ENCODE peak calls at places on chromosomes 5 and 9, in eight cellular contexts. One of them, this sample, is unnamed. For H3K27me3, the result is how much of the 10 kb centered on the place peaks cover.

GRCh38 chr9:121286973-121287721 is 19.2 kb downstream of the GSN start:
- DNase-seq in IMR-90: peak
- DNase-seq in adrenal gland: peak
- DNase-seq in gastrocnemius medialis: peak
- DNase-seq in spleen: no peak
- DNase-seq in tibial nerve: peak
- DNase-seq in prostate gland: peak
- DNase-seq in body of pancreas: peak
- DNase-seq in this sample: no peak

GRCh38 chr9:109098221-109098959 is 21.4 kb downstream of the TMEM245 start:
- DNase-seq in prostate gland: peak
- DNase-seq in body of pancreas: peak
- DNase-seq in adrenal gland: peak
- DNase-seq in tibial nerve: no peak
- DNase-seq in spleen: no peak
- DNase-seq in IMR-90: peak
- DNase-seq in gastrocnemius medialis: peak
- DNase-seq in this sample: no peak

GRCh38 chr9:112378441-112379176 is 1.3 kb upstream of the HSDL2 start:
- DNase-seq in prostate gland: no peak
- DNase-seq in tibial nerve: no peak
- DNase-seq in body of pancreas: peak
- DNase-seq in gastrocnemius medialis: no peak
- DNase-seq in spleen: peak
- DNase-seq in adrenal gland: no peak
- DNase-seq in IMR-90: no peak
- DNase-seq in this sample: no peak

GRCh38 chr5:31823477-31823876 is 184.5 kb downstream of the PDZD2 start:
- DNase-seq in spleen: no peak
- DNase-seq in tibial nerve: no peak
- DNase-seq in prostate gland: no peak
- DNase-seq in IMR-90: no peak
- DNase-seq in adrenal gland: no peak
- DNase-seq in gastrocnemius medialis: no peak
- DNase-seq in body of pancreas: no peak
- DNase-seq in this sample: no peak

GRCh38 chr5:179832039-179832745 is 11.5 kb downstream of the SQSTM1 start:
- DNase-seq in tibial nerve: no peak
- DNase-seq in gastrocnemius medialis: no peak
- DNase-seq in prostate gland: no peak
- DNase-seq in body of pancreas: no peak
- DNase-seq in spleen: no peak
- DNase-seq in adrenal gland: peak
- DNase-seq in IMR-90: no peak
- DNase-seq in this sample: no peak

GRCh38 chr5:17400724-17401508 is 97.1 kb upstream of the TAF11L2 start:
- DNase-seq in tibial nerve: no peak
- DNase-seq in prostate gland: no peak
- DNase-seq in gastrocnemius medialis: no peak
- DNase-seq in spleen: peak
- DNase-seq in body of pancreas: no peak
- DNase-seq in IMR-90: no peak
- DNase-seq in adrenal gland: no peak
- DNase-seq in this sample: no peak

GRCh38 chr5:136132087-136132486 is 558 bp upstream of the SMAD5 start:
- DNase-seq in IMR-90: no peak
- DNase-seq in prostate gland: no peak
- DNase-seq in body of pancreas: no peak
- DNase-seq in tibial nerve: no peak
- DNase-seq in gastrocnemius medialis: peak
- DNase-seq in adrenal gland: no peak
- DNase-seq in spleen: peak
- DNase-seq in this sample: no peak

GRCh38 chr5:169294621-169295020 is 6.3 kb downstream of the SLIT3 start:
- DNase-seq in IMR-90: no peak
- DNase-seq in spleen: no peak
- DNase-seq in adrenal gland: no peak
- DNase-seq in gastrocnemius medialis: no peak
- DNase-seq in prostate gland: no peak
- DNase-seq in tibial nerve: no peak
- DNase-seq in body of pancreas: no peak
- DNase-seq in this sample: no peak

GRCh38 chr9:136658849-136659535 is 3.7 kb upstream of the EGFL7 start:
- DNase-seq in body of pancreas: no peak
- DNase-seq in IMR-90: no peak
- DNase-seq in tibial nerve: no peak
- DNase-seq in adrenal gland: no peak
- DNase-seq in gastrocnemius medialis: no peak
- DNase-seq in spleen: peak
- DNase-seq in prostate gland: no peak
- DNase-seq in this sample: no peak

GRCh38 chr5:151222769-151223446 is 984 bp downstream of the CCDC69 start:
- DNase-seq in gastrocnemius medialis: peak
- DNase-seq in body of pancreas: peak
- DNase-seq in tibial nerve: no peak
- DNase-seq in adrenal gland: peak
- DNase-seq in prostate gland: peak
- DNase-seq in IMR-90: no peak
- DNase-seq in spleen: peak
- DNase-seq in this sample: no peak

GRCh38 chr9:133818444-133818843 is 80.3 kb upstream of the SARDH start:
- DNase-seq in prostate gland: no peak
- DNase-seq in adrenal gland: no peak
- DNase-seq in spleen: no peak
- DNase-seq in body of pancreas: peak
- DNase-seq in tibial nerve: no peak
- DNase-seq in gastrocnemius medialis: no peak
- DNase-seq in IMR-90: peak
- DNase-seq in this sample: no peak

GRCh38 chr5:150338546-150338945 is 19.0 kb upstream of the TCOF1 start:
- DNase-seq in IMR-90: no peak
- DNase-seq in spleen: peak
- DNase-seq in body of pancreas: no peak
- DNase-seq in prostate gland: no peak
- DNase-seq in gastrocnemius medialis: no peak
- DNase-seq in tibial nerve: no peak
- DNase-seq in adrenal gland: no peak
- DNase-seq in this sample: no peak

GRCh38 chr5:4661851-4662250 is 478.3 kb upstream of the ADAMTS16 start:
- DNase-seq in body of pancreas: no peak
- DNase-seq in tibial nerve: no peak
- DNase-seq in adrenal gland: no peak
- DNase-seq in IMR-90: no peak
- DNase-seq in spleen: no peak
- DNase-seq in gastrocnemius medialis: no peak
- DNase-seq in prostate gland: no peak
- DNase-seq in this sample: no peak

GRCh38 chr5:109164001-109164400 is 245.8 kb downstream of the PJA2 start:
- DNase-seq in tibial nerve: no peak
- DNase-seq in prostate gland: no peak
- DNase-seq in body of pancreas: no peak
- DNase-seq in gastrocnemius medialis: no peak
- DNase-seq in spleen: no peak
- DNase-seq in IMR-90: no peak
- DNase-seq in adrenal gland: no peak
- DNase-seq in this sample: no peak

GRCh38 chr5:38994329-38994927 is 79.8 kb downstream of the RICTOR start:
- DNase-seq in prostate gland: peak
- DNase-seq in spleen: no peak
- DNase-seq in adrenal gland: peak
- DNase-seq in tibial nerve: no peak
- DNase-seq in gastrocnemius medialis: peak
- DNase-seq in body of pancreas: peak
- DNase-seq in IMR-90: peak
- DNase-seq in this sample: no peak

GRCh38 chr5:1512541-1513291 is 11.0 kb downstream of the LPCAT1 start:
- DNase-seq in adrenal gland: peak
- DNase-seq in gastrocnemius medialis: peak
- DNase-seq in prostate gland: no peak
- DNase-seq in spleen: peak
- DNase-seq in tibial nerve: no peak
- DNase-seq in body of pancreas: peak
- DNase-seq in IMR-90: no peak
- DNase-seq in this sample: peak

GRCh38 chr9:112035166-112035816 is 138.7 kb downstream of the UGCG start:
- DNase-seq in gastrocnemius medialis: no peak
- DNase-seq in IMR-90: no peak
- DNase-seq in tibial nerve: no peak
- DNase-seq in body of pancreas: no peak
- DNase-seq in adrenal gland: no peak
- DNase-seq in prostate gland: no peak
- DNase-seq in spleen: no peak
- DNase-seq in this sample: no peak

GRCh38 chr5:99019812-99020697 is 91.2 kb upstream of the CHD1 start:
- DNase-seq in gastrocnemius medialis: no peak
- DNase-seq in prostate gland: no peak
- DNase-seq in IMR-90: peak
- DNase-seq in body of pancreas: no peak
- DNase-seq in adrenal gland: no peak
- DNase-seq in tibial nerve: no peak
- DNase-seq in spleen: no peak
- DNase-seq in this sample: no peak

GRCh38 chr5:123438902-123439301 is 15.7 kb upstream of the CEP120 start:
- DNase-seq in adrenal gland: no peak
- DNase-seq in gastrocnemius medialis: no peak
- DNase-seq in tibial nerve: no peak
- DNase-seq in body of pancreas: peak
- DNase-seq in IMR-90: peak
- DNase-seq in spleen: no peak
- DNase-seq in prostate gland: no peak
- DNase-seq in this sample: no peak

GRCh38 chr9:129916707-129917106 is 81.4 kb downstream of the USP20 start:
- DNase-seq in body of pancreas: no peak
- DNase-seq in gastrocnemius medialis: no peak
- DNase-seq in IMR-90: no peak
- DNase-seq in prostate gland: no peak
- DNase-seq in adrenal gland: no peak
- DNase-seq in spleen: no peak
- DNase-seq in tibial nerve: no peak
- DNase-seq in this sample: no peak
- TF ChIP-seq POLR2A in body of pancreas: no peak
- TF ChIP-seq POLR2A in gastrocnemius medialis: no peak
- TF ChIP-seq POLR2A in IMR-90: no peak
- TF ChIP-seq POLR2A in prostate gland: no peak
- TF ChIP-seq POLR2A in adrenal gland: no peak
- TF ChIP-seq POLR2A in spleen: no peak
- TF ChIP-seq POLR2A in tibial nerve: no peak
- TF ChIP-seq POLR2A in this sample: no peak

GRCh38 chr5:121009058-121009457 is 545.0 kb downstream of the PRR16 start:
- DNase-seq in gastrocnemius medialis: no peak
- DNase-seq in tibial nerve: no peak
- DNase-seq in spleen: no peak
- DNase-seq in adrenal gland: no peak
- DNase-seq in body of pancreas: no peak
- DNase-seq in prostate gland: no peak
- DNase-seq in IMR-90: no peak
- DNase-seq in this sample: no peak

GRCh38 chr5:121006206-121006605 is 542.1 kb downstream of the PRR16 start:
- DNase-seq in body of pancreas: no peak
- DNase-seq in spleen: no peak
- DNase-seq in IMR-90: peak
- DNase-seq in tibial nerve: no peak
- DNase-seq in prostate gland: no peak
- DNase-seq in gastrocnemius medialis: no peak
- DNase-seq in adrenal gland: no peak
- DNase-seq in this sample: no peak

GRCh38 chr5:121008041-121008440 is 543.9 kb downstream of the PRR16 start:
- DNase-seq in tibial nerve: no peak
- DNase-seq in adrenal gland: no peak
- DNase-seq in spleen: no peak
- DNase-seq in prostate gland: no peak
- DNase-seq in IMR-90: no peak
- DNase-seq in body of pancreas: no peak
- DNase-seq in gastrocnemius medialis: no peak
- DNase-seq in this sample: no peak
- H3K27me3 ChIP-seq in tibial nerve: under half
- H3K27me3 ChIP-seq in adrenal gland: under half
- H3K27me3 ChIP-seq in spleen: under half
- H3K27me3 ChIP-seq in prostate gland: under half
- H3K27me3 ChIP-seq in IMR-90: under half
- H3K27me3 ChIP-seq in body of pancreas: under half
- H3K27me3 ChIP-seq in gastrocnemius medialis: under half
- H3K27me3 ChIP-seq in this sample: under half

GRCh38 chr5:61402970-61403369 is 70.9 kb downstream of the ZSWIM6 start:
- DNase-seq in tibial nerve: no peak
- DNase-seq in adrenal gland: no peak
- DNase-seq in prostate gland: no peak
- DNase-seq in body of pancreas: no peak
- DNase-seq in spleen: no peak
- DNase-seq in IMR-90: no peak
- DNase-seq in gastrocnemius medialis: no peak
- DNase-seq in this sample: no peak

GRCh38 chr5:61412344-61412743 is 80.3 kb downstream of the ZSWIM6 start:
- DNase-seq in spleen: no peak
- DNase-seq in body of pancreas: no peak
- DNase-seq in adrenal gland: no peak
- DNase-seq in prostate gland: no peak
- DNase-seq in gastrocnemius medialis: no peak
- DNase-seq in IMR-90: no peak
- DNase-seq in tibial nerve: no peak
- DNase-seq in this sample: no peak

GRCh38 chr5:61409568-61409967 is 77.5 kb downstream of the ZSWIM6 start:
- DNase-seq in gastrocnemius medialis: no peak
- DNase-seq in adrenal gland: peak
- DNase-seq in tibial nerve: no peak
- DNase-seq in IMR-90: peak
- DNase-seq in prostate gland: no peak
- DNase-seq in spleen: no peak
- DNase-seq in body of pancreas: no peak
- DNase-seq in this sample: no peak

GRCh38 chr5:61407706-61408105 is 75.6 kb downstream of the ZSWIM6 start:
- DNase-seq in gastrocnemius medialis: no peak
- DNase-seq in prostate gland: no peak
- DNase-seq in IMR-90: no peak
- DNase-seq in adrenal gland: no peak
- DNase-seq in tibial nerve: no peak
- DNase-seq in spleen: no peak
- DNase-seq in body of pancreas: no peak
- DNase-seq in this sample: no peak

GRCh38 chr5:61408476-61409168 is 76.6 kb downstream of the ZSWIM6 start:
- DNase-seq in spleen: peak
- DNase-seq in tibial nerve: peak
- DNase-seq in prostate gland: peak
- DNase-seq in body of pancreas: peak
- DNase-seq in adrenal gland: peak
- DNase-seq in gastrocnemius medialis: peak
- DNase-seq in IMR-90: peak
- DNase-seq in this sample: peak
- TF ChIP-seq POLR2A in spleen: no peak
- TF ChIP-seq POLR2A in tibial nerve: no peak
- TF ChIP-seq POLR2A in prostate gland: no peak
- TF ChIP-seq POLR2A in body of pancreas: no peak
- TF ChIP-seq POLR2A in adrenal gland: peak
- TF ChIP-seq POLR2A in gastrocnemius medialis: no peak
- TF ChIP-seq POLR2A in IMR-90: no peak
- TF ChIP-seq POLR2A in this sample: no peak

DNA sequence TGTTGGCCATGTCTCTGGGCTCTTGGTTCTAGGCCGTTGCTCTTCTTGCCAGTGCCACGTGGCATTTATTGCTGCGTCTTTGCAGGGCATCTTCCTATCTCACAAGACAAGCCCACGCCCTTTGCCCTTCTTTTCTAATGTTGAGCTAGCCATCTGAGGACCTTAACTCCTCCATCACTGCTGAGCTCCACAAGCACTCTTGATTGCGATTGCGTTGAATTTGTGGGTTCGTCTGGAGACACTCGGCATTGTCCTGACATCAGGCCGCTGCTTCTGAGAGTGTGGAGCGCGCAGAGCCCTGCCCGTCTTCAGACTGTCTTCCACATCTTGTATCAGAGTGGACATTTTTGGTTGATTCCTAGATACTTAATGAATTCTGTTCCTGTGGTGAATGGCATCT is 14.5 kb upstream of the FCN1 start:
- DNase-seq in tibial nerve: no peak
- DNase-seq in prostate gland: no peak
- DNase-seq in adrenal gland: no peak
- DNase-seq in IMR-90: no peak
- DNase-seq in gastrocnemius medialis: no peak
- DNase-seq in spleen: no peak
- DNase-seq in body of pancreas: no peak
- DNase-seq in this sample: no peak
- H3K27me3 ChIP-seq in tibial nerve: under half
- H3K27me3 ChIP-seq in prostate gland: under half
- H3K27me3 ChIP-seq in adrenal gland: under half
- H3K27me3 ChIP-seq in IMR-90: half or more
- H3K27me3 ChIP-seq in gastrocnemius medialis: under half
- H3K27me3 ChIP-seq in spleen: under half
- H3K27me3 ChIP-seq in body of pancreas: under half
- H3K27me3 ChIP-seq in this sample: under half

This sample was measured in vagina.